ENCODE peak calls at places on chromosomes 4 and X, in eight cellular contexts. C, N, W, H, I, Z, O and U are unnamed samples.

GRCh38 chr4:13302876-13303275 is 181.3 kb downstream of the RAB28 start:
- DNase-seq in W (no peak), N (no peak), C (no peak), H (no peak), I (no peak), Z (no peak), O (no peak), U (no peak)

GRCh38 chr4:48249378-48249777 is 20.3 kb downstream of the TEC start:
- DNase-seq in C (no peak), N (no peak), Z (no peak), I (no peak), H (no peak), W (no peak), O (no peak), U (no peak)

GRCh38 chr4:176198316-176198903 is 3.0 kb upstream of the SPATA4 start:
- DNase-seq in N (no peak), Z (no peak), C (no peak), H (no peak), W (no peak), I (no peak), O (no peak), U (peak; percentile 27)

GRCh38 chr4:142909908-142910307 is 63.8 kb upstream of the INPP4B start:
- DNase-seq in W (no peak), C (no peak), I (no peak), N (no peak), O (no peak), Z (no peak), H (no peak), U (no peak)

GRCh38 chr4:5143940-5144339 is 92.7 kb downstream of the STK32B start:
- DNase-seq in C (no peak), N (no peak), H (no peak), O (no peak), Z (no peak), I (no peak), W (no peak), U (no peak)

GRCh38 chr4:179097741-179098140 is 1655.5 kb upstream of the AGA start:
- DNase-seq in Z (no peak), C (no peak), O (no peak), I (peak; percentile 6), N (no peak), W (no peak), H (no peak), U (peak; percentile 61)

GRCh38 chr4:36138221-36138620 is 106.1 kb downstream of the ARAP2 start:
- DNase-seq in H (no peak), N (no peak), O (no peak), W (no peak), Z (no peak), I (peak; percentile 40), C (no peak), U (no peak)

GRCh38 chr4:134544303-134544761 is 342.7 kb upstream of the PABPC4L start:
- DNase-seq in I (no peak), H (no peak), C (no peak), N (peak; percentile 42), O (no peak), Z (no peak), W (no peak), U (no peak)

GRCh38 chr4:40185830-40186664 is 10.8 kb upstream of the RHOH start:
- DNase-seq in Z (no peak), N (peak; percentile 14), H (no peak), C (peak; percentile 52), O (no peak), I (no peak), W (no peak), U (no peak)

GRCh38 chrX:17377047-17377692 is 2.2 kb downstream of the NHS start:
- DNase-seq in W (no peak), O (no peak), Z (no peak), H (no peak), I (peak; percentile 72), C (no peak), N (peak; percentile 69), U (peak; percentile 45)

GRCh38 chrX:54980334-54980733 is 13.7 kb downstream of the PFKFB1 start:
- DNase-seq in C (no peak), I (no peak), O (no peak), Z (no peak), N (no peak), H (no peak), W (no peak), U (no peak)

GRCh38 chr4:18917689-18918088 is 896.1 kb upstream of the LCORL start:
- DNase-seq in N (no peak), O (no peak), I (no peak), H (no peak), W (no peak), Z (no peak), C (no peak), U (no peak)

GRCh38 chr4:84497220-84497834 is 1.8 kb downstream of the NKX6-1 start:
- DNase-seq in Z (no peak), H (no peak), W (no peak), O (no peak), N (no peak), I (no peak), C (no peak), U (peak; percentile 18)

GRCh38 chr4:127048371-127049085 is 584.2 kb upstream of the INTU start:
- DNase-seq in C (no peak), O (no peak), W (no peak), N (no peak), I (no peak), H (no peak), Z (no peak), U (no peak)

GRCh38 chr4:10750714-10751113 is 66.1 kb upstream of the CLNK start:
- DNase-seq in H (no peak), N (no peak), C (no peak), O (no peak), Z (no peak), I (no peak), W (no peak), U (no peak)

GRCh38 chr4:144557404-144557803 is 88.6 kb upstream of the HHIP start:
- DNase-seq in C (no peak), W (no peak), I (no peak), H (no peak), Z (no peak), O (no peak), N (no peak), U (no peak)

GRCh38 chr4:19293080-19293479 is 958.6 kb upstream of the SLIT2 start:
- DNase-seq in H (no peak), Z (no peak), I (no peak), C (no peak), O (no peak), W (no peak), N (no peak), U (no peak)

GRCh38 chr4:56323386-56323785 is 63.9 kb downstream of the AASDH start:
- DNase-seq in W (no peak), N (no peak), O (no peak), Z (no peak), C (no peak), I (no peak), H (no peak), U (no peak)

GRCh38 chr4:110484029-110484428 is 8.1 kb downstream of the ENPEP start:
- DNase-seq in O (no peak), H (no peak), N (no peak), I (no peak), Z (no peak), C (peak; percentile 59), W (no peak), U (no peak)

GRCh38 chrX:110178179-110178865 is 139.6 kb downstream of the AMMECR1 start:
- DNase-seq in W (no peak), I (peak; percentile 34), O (no peak), Z (no peak), N (no peak), C (no peak), H (no peak), U (no peak)